ENCODE peak calls at places on chromosome 4, in four cellular contexts. G is pancreas, Y is fibroblast of the aortic adventitia, U is heart left ventricle. D is an unnamed sample.

GRCh38 chr4:7111441-7111840 is 43.6 kb upstream of the GRPEL1 start:
- DNase-seq in G (no peak), Y (no peak), U (no peak), D (no peak)

GRCh38 chr4:84901173-84901572 is 65.3 kb downstream of the WDFY3 start:
- DNase-seq in G (no peak), Y (no peak), U (no peak), D (no peak)

GRCh38 chr4:138911903-138912713 is 103.5 kb upstream of the NOCT start:
- DNase-seq in G (peak), Y (no peak), U (no peak), D (no peak)

GRCh38 chr4:124262211-124263179 is 450.0 kb downstream of the ANKRD50 start:
- DNase-seq in G (peak), Y (peak), U (peak), D (peak)

GRCh38 chr4:1561286-1561990 is 122.7 kb downstream of the FAM53A start:
- DNase-seq in G (no peak), Y (no peak), U (no peak), D (no peak)

GRCh38 chr4:184805462-184806245 is 20.1 kb downstream of the ACSL1 start:
- DNase-seq in G (peak), Y (no peak), U (peak), D (peak)

GRCh38 chr4:4995866-4996265 is 23.4 kb downstream of the CYTL1 start:
- DNase-seq in G (no peak), Y (peak), U (no peak), D (no peak)

GRCh38 chr4:8656185-8656517 is 63.6 kb downstream of the CPZ start:
- DNase-seq in G (no peak), Y (no peak), U (no peak), D (no peak)

GRCh38 chr4:141896687-141897086 is 260.3 kb downstream of the IL15 start:
- DNase-seq in G (no peak), Y (no peak), U (no peak), D (no peak)

GRCh38 chr4:139472761-139473335 is 18.9 kb downstream of the RAB33B start:
- DNase-seq in G (no peak), Y (no peak), U (no peak), D (no peak)

GRCh38 chr4:15893967-15894366 is 44.6 kb downstream of the FGFBP1 start:
- DNase-seq in G (no peak), Y (peak), U (no peak), D (peak)

GRCh38 chr4:99490286-99490685 is 20.5 kb upstream of the C4orf17 start:
- DNase-seq in G (no peak), Y (no peak), U (no peak), D (no peak)

GRCh38 chr4:22524895-22525294 is 9.0 kb upstream of the ADGRA3 start:
- DNase-seq in G (no peak), Y (no peak), U (no peak), D (no peak)

GRCh38 chr4:113049421-113050355 is at the start of gene ANK2:
- DNase-seq in G (no peak), Y (peak), U (no peak), D (no peak)

GRCh38 chr4:105594094-105595010 is 41.9 kb downstream of the ARHGEF38 start:
- DNase-seq in G (no peak), Y (no peak), U (no peak), D (no peak)

GRCh38 chr4:10175626-10176025 is 59.0 kb upstream of the WDR1 start:
- DNase-seq in G (no peak), Y (no peak), U (no peak), D (no peak)
- TF ChIP-seq CTCF in G (no peak), Y (no peak), U (no peak), D (no peak)

GRCh38 chr4:89837385-89837995 is 529 bp upstream of the SNCA start:
- DNase-seq in G (no peak), Y (no peak), U (peak), D (no peak)
- TF ChIP-seq CTCF in G (no peak), Y (no peak), U (no peak), D (no peak)

GRCh38 chr4:87839309-87839946 is 6.7 kb downstream of the MEPE start:
- DNase-seq in G (no peak), Y (peak), U (no peak), D (no peak)

GRCh38 chr4:87835192-87835591 is 2.4 kb downstream of the MEPE start:
- DNase-seq in G (no peak), Y (no peak), U (no peak), D (no peak)

GRCh38 chr4:87835732-87836131 is 3.0 kb downstream of the MEPE start:
- DNase-seq in G (no peak), Y (no peak), U (no peak), D (no peak)

GRCh38 chr4:87840149-87840548 is 7.4 kb downstream of the MEPE start:
- DNase-seq in G (no peak), Y (no peak), U (no peak), D (no peak)

GRCh38 chr4:87838207-87838606 is 5.4 kb downstream of the MEPE start:
- DNase-seq in G (no peak), Y (no peak), U (no peak), D (no peak)
- TF ChIP-seq CTCF in G (no peak), Y (peak), U (peak), D (no peak)

GRCh38 chr4:101367201-101367600 is 19.9 kb upstream of the PPP3CA start:
- DNase-seq in G (no peak), Y (peak), U (no peak), D (no peak)

GRCh38 chr4:101366331-101366730 is 19.0 kb upstream of the PPP3CA start:
- DNase-seq in G (no peak), Y (peak), U (no peak), D (no peak)

DNA sequence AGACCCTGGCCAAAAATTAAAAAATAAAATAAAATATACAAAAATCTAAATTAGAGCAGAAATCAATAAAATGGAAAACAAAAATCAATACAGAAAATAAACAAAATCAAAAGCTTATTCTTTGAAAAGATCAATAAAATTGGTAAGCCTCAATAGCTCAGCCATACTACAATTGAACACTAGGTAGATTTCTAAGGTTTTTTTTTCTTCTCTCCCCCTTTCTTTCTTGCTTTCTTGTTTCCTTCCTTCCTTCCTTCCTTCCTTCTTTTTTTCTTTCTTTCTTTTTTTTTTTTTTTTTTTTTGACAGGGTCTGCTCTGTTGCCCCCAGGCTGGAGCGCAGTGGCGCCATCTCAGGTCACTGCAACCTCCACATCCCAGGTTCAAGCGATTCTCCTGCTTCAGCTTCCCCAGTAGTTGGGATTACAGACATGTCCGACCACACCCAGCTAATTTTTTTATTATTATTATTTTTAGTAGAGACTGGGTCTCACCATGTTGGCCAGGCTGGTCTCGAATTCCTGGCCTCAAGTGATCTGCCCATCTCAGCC is 23.4 kb upstream of the PPP3CA start:
- DNase-seq in G (no peak), Y (no peak), U (no peak), D (no peak)
- TF ChIP-seq CTCF in G (no peak), Y (no peak), U (no peak), D (no peak)